ENCODE peak calls at places on chromosomes 5 and 9, in four cellular contexts. One of them, this sample, is unnamed.

GRCh38 chr9:90129446-90129845 is 513.2 kb downstream of the DIRAS2 start:
- DNase-seq in stimulated activated CD8-positive, alpha-beta memory T cell treated with anti-CD3 and anti-CD28 coated beads, Interleukin-4, amount 100 ng/mL, for 48 hours: no peak
- DNase-seq in T-helper 2 cell: no peak
- DNase-seq in HCEC 1CT: no peak
- DNase-seq in this sample: no peak

GRCh38 chr5:133327946-133328401 is 276.2 kb downstream of the HSPA4 start:
- DNase-seq in T-helper 2 cell: no peak
- DNase-seq in stimulated activated CD8-positive, alpha-beta memory T cell treated with anti-CD3 and anti-CD28 coated beads, Interleukin-4, amount 100 ng/mL, for 48 hours: no peak
- DNase-seq in HCEC 1CT: no peak
- DNase-seq in this sample: peak

GRCh38 chr5:21919417-21920022 is 933.6 kb downstream of the CDH12 start:
- DNase-seq in T-helper 2 cell: no peak
- DNase-seq in stimulated activated CD8-positive, alpha-beta memory T cell treated with anti-CD3 and anti-CD28 coated beads, Interleukin-4, amount 100 ng/mL, for 48 hours: no peak
- DNase-seq in HCEC 1CT: peak
- DNase-seq in this sample: peak

GRCh38 chr9:126160067-126160853 is 166.4 kb upstream of the MVB12B start:
- DNase-seq in stimulated activated CD8-positive, alpha-beta memory T cell treated with anti-CD3 and anti-CD28 coated beads, Interleukin-4, amount 100 ng/mL, for 48 hours: no peak
- DNase-seq in T-helper 2 cell: no peak
- DNase-seq in HCEC 1CT: no peak
- DNase-seq in this sample: no peak

GRCh38 chr5:43313854-43314457 is 744 bp upstream of the HMGCS1 start:
- DNase-seq in stimulated activated CD8-positive, alpha-beta memory T cell treated with anti-CD3 and anti-CD28 coated beads, Interleukin-4, amount 100 ng/mL, for 48 hours: no peak
- DNase-seq in HCEC 1CT: no peak
- DNase-seq in T-helper 2 cell: no peak
- DNase-seq in this sample: no peak

GRCh38 chr5:1090538-1090937 is 21.3 kb downstream of the SLC12A7 start:
- DNase-seq in stimulated activated CD8-positive, alpha-beta memory T cell treated with anti-CD3 and anti-CD28 coated beads, Interleukin-4, amount 100 ng/mL, for 48 hours: no peak
- DNase-seq in T-helper 2 cell: no peak
- DNase-seq in HCEC 1CT: no peak
- DNase-seq in this sample: no peak

GRCh38 chr9:110114888-110115259 is 93.1 kb downstream of the C9orf152 start:
- DNase-seq in stimulated activated CD8-positive, alpha-beta memory T cell treated with anti-CD3 and anti-CD28 coated beads, Interleukin-4, amount 100 ng/mL, for 48 hours: no peak
- DNase-seq in HCEC 1CT: no peak
- DNase-seq in T-helper 2 cell: no peak
- DNase-seq in this sample: peak

GRCh38 chr5:80275347-80275746 is 19.5 kb upstream of the SERINC5 start:
- DNase-seq in stimulated activated CD8-positive, alpha-beta memory T cell treated with anti-CD3 and anti-CD28 coated beads, Interleukin-4, amount 100 ng/mL, for 48 hours: no peak
- DNase-seq in HCEC 1CT: peak
- DNase-seq in T-helper 2 cell: no peak
- DNase-seq in this sample: no peak

GRCh38 chr9:15509931-15510788 is 610 bp downstream of the PSIP1 start:
- DNase-seq in stimulated activated CD8-positive, alpha-beta memory T cell treated with anti-CD3 and anti-CD28 coated beads, Interleukin-4, amount 100 ng/mL, for 48 hours: peak
- DNase-seq in T-helper 2 cell: peak
- DNase-seq in HCEC 1CT: peak
- DNase-seq in this sample: peak

GRCh38 chr5:93874080-93874479 is 132.7 kb upstream of the POU5F2 start:
- DNase-seq in T-helper 2 cell: no peak
- DNase-seq in HCEC 1CT: peak
- DNase-seq in stimulated activated CD8-positive, alpha-beta memory T cell treated with anti-CD3 and anti-CD28 coated beads, Interleukin-4, amount 100 ng/mL, for 48 hours: no peak
- DNase-seq in this sample: peak

GRCh38 chr5:60368100-60368499 is 331.9 kb downstream of the DEPDC1B start:
- DNase-seq in HCEC 1CT: no peak
- DNase-seq in stimulated activated CD8-positive, alpha-beta memory T cell treated with anti-CD3 and anti-CD28 coated beads, Interleukin-4, amount 100 ng/mL, for 48 hours: no peak
- DNase-seq in T-helper 2 cell: no peak
- DNase-seq in this sample: no peak

This sample was measured in NT2/D1.